ENCODE peak calls at places on chromosomes 11 and 22, in five cellular contexts. W is aorta, A is colonic mucosa, N is endodermal cell, O is tibial nerve. R is an unnamed sample.

GRCh38 chr11:78940500-78941225 is 366.0 kb upstream of the NARS2 start:
- DNase-seq in O (no peak), A (no peak), N (peak), W (no peak), R (no peak)

GRCh38 chr11:104198576-104198975 is 34.6 kb upstream of the PDGFD start:
- DNase-seq in W (no peak), N (no peak), A (no peak), O (no peak), R (no peak)

GRCh38 chr11:121341609-121342008 is 49.0 kb downstream of the SC5D start:
- DNase-seq in N (no peak), W (no peak), A (peak), O (no peak), R (no peak)

GRCh38 chr11:129451524-129451923 is 75.9 kb downstream of the BARX2 start:
- DNase-seq in N (no peak), A (no peak), W (no peak), O (no peak), R (no peak)

GRCh38 chr22:31790240-31790639 is 36.4 kb downstream of the DEPDC5 start:
- DNase-seq in W (no peak), N (no peak), O (no peak), A (no peak), R (no peak)

GRCh38 chr11:69516526-69516925 is 35.1 kb downstream of the LINC01488 start:
- DNase-seq in O (no peak), A (no peak), N (no peak), W (peak), R (peak)

GRCh38 chr22:29073618-29074275 is 912 bp downstream of the KREMEN1 start:
- DNase-seq in O (no peak), W (peak), N (peak), A (peak), R (peak)

GRCh38 chr22:46049726-46050450 is 72.9 kb upstream of the WNT7B start:
- DNase-seq in N (peak), W (peak), A (no peak), O (peak), R (peak)

GRCh38 chr22:23149743-23150238 is 4.5 kb downstream of the RAB36 start:
- DNase-seq in A (no peak), W (no peak), O (no peak), N (peak), R (peak)

GRCh38 chr11:104442320-104442719 is 278.4 kb upstream of the PDGFD start:
- DNase-seq in O (no peak), W (no peak), A (no peak), N (no peak), R (no peak)

GRCh38 chr22:27438271-27438980 is 363.1 kb downstream of the MN1 start:
- DNase-seq in A (peak), O (peak), N (peak), W (no peak), R (peak)

GRCh38 chr22:19717691-19718254 is 3.5 kb downstream of the SEPTIN5 start:
- DNase-seq in O (peak), A (peak), W (peak), N (peak), R (peak)

GRCh38 chr22:48367731-48368130 is 1459.9 kb downstream of the BRD1 start:
- DNase-seq in A (no peak), W (no peak), O (no peak), N (no peak), R (no peak)

GRCh38 chr11:110186867-110187266 is 93.7 kb downstream of the ZC3H12C start:
- DNase-seq in A (no peak), W (no peak), N (no peak), O (no peak), R (no peak)

GRCh38 chr11:117828641-117829368 is 4.3 kb upstream of the FXYD2 start:
- DNase-seq in A (peak), O (no peak), W (peak), N (peak), R (peak)

GRCh38 chr11:128400382-128401203 is 186.8 kb downstream of the ETS1 start:
- DNase-seq in W (no peak), A (no peak), O (no peak), N (no peak), R (no peak)

GRCh38 chr11:35491231-35491871 is 34.1 kb downstream of the PAMR1 start:
- DNase-seq in N (no peak), A (no peak), W (no peak), O (no peak), R (no peak)

GRCh38 chr11:81986556-81987161 is 747.0 kb downstream of the FAM181B start:
- DNase-seq in N (no peak), W (no peak), O (no peak), A (no peak), R (peak)

GRCh38 chr11:134224710-134225662 is 515 bp downstream of the VPS26B start:
- DNase-seq in A (peak), W (peak), N (peak), O (peak), R (peak)

GRCh38 chr11:41457216-41458014 is 2.0 kb downstream of the LRRC4C start:
- DNase-seq in N (no peak), A (no peak), O (no peak), W (no peak), R (no peak)

GRCh38 chr11:61526956-61527731 is 18.6 kb downstream of the LRRC10B start:
- DNase-seq in N (no peak), O (no peak), W (no peak), A (no peak), R (no peak)

GRCh38 chr22:29793396-29793795 is 26.2 kb downstream of the UQCR10 start:
- DNase-seq in N (no peak), W (no peak), O (no peak), A (no peak), R (no peak)

GRCh38 chr11:108218455-108218854 is 4.0 kb downstream of the NPAT start:
- DNase-seq in O (no peak), N (no peak), W (no peak), A (no peak), R (no peak)

GRCh38 chr22:16957781-16958180 is 50.2 kb downstream of the GAB4 start:
- DNase-seq in W (no peak), A (no peak), O (no peak), N (no peak), R (no peak)

GRCh38 chr22:28015056-28015445 is 96.0 kb upstream of the PITPNB start:
- DNase-seq in O (no peak), W (peak), N (no peak), A (no peak), R (no peak)

GRCh38 chr11:34266090-34266912 is 91.5 kb downstream of the ABTB2 start:
- DNase-seq in O (peak), W (no peak), A (no peak), N (no peak), R (peak)

GRCh38 chr11:5369793-5370192 is 13.8 kb upstream of the OR51M1 start:
- DNase-seq in A (no peak), N (no peak), W (no peak), O (no peak), R (no peak)

GRCh38 chr11:68010058-68011041 is at the start of gene ALDH3B1:
- DNase-seq in A (peak), N (peak), O (peak), W (peak), R (peak)

GRCh38 chr11:41978951-41979350 is 519.5 kb upstream of the LRRC4C start:
- DNase-seq in N (no peak), A (no peak), O (no peak), W (no peak), R (no peak)

GRCh38 chr11:32569313-32569881 is 14.2 kb upstream of the EIF3M start:
- DNase-seq in N (no peak), O (no peak), A (no peak), W (no peak), R (no peak)

GRCh38 chr11:69950120-69950519 is 128.0 kb upstream of the ANO1 start:
- DNase-seq in N (peak), A (peak), O (no peak), W (peak), R (no peak)

GRCh38 chr11:66847461-66848232 is 4.4 kb downstream of the RCE1 start:
- DNase-seq in O (no peak), N (peak), W (peak), A (no peak), R (no peak)

GRCh38 chr22:32446321-32446720 is 17.9 kb downstream of the BPIFC start:
- DNase-seq in O (no peak), N (no peak), A (no peak), W (no peak), R (no peak)

GRCh38 chr11:60657880-60658279 is 41.5 kb upstream of the MS4A8 start:
- DNase-seq in N (no peak), A (peak), O (no peak), W (no peak), R (no peak)

GRCh38 chr11:66369073-66369894 is 2.3 kb downstream of the SLC29A2 start:
- DNase-seq in O (no peak), N (no peak), W (no peak), A (no peak), R (no peak)

GRCh38 chr11:88206746-88207145 is 31.5 kb upstream of the RAB38 start:
- DNase-seq in N (no peak), W (no peak), O (no peak), A (no peak), R (no peak)

DNA sequence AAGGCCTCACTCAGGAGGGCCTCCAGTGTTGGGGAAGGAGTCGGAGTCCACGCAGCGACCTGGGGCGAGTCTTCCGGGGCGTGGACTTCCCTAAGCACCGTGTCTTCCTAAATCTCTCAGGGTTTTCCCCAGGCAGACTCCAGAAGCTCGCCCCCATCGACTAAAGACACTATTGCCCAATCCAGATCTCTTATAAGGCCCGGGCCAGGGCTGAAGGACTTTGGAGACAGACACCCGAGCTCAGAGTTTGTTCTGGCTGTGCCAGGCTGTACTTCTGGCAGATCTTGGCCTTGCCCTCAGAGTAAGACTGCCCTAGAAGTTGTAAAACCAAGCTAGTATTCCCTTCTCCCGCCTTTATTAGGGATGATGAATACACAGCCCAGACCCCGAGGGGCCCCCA is 191.4 kb downstream of the BUD13 start:
- DNase-seq in O (no peak), W (no peak), A (no peak), N (peak), R (no peak)
- H3K27ac ChIP-seq in O (no peak), W (no peak), A (no peak), N (no peak), R (no peak)

GRCh38 chr11:94132152-94132558 is 3.5 kb downstream of the PANX1 start:
- DNase-seq in N (peak), A (no peak), W (peak), O (no peak), R (peak)
- H3K27ac ChIP-seq in N (no peak), A (peak), W (peak), O (no peak), R (peak)

DNA sequence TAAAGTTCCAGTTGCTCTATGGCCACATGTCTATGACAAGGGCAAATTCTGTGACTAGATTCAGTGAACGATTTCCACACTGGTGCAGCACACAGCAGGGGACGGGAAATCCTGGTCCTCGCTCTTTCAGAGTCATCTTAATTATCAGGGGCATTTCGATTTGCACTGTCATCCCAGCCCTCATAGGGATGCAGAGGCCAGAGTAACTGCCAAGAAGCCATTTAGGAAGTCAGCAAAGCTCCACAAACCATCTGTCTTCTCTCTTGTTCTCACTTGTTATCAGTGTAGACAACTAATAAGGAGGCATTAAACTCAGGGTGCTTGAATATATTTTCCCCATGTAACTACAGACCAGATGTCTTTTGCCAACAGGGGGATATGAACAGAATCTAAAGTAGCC is 151.7 kb downstream of the STK33 start:
- DNase-seq in O (no peak), W (no peak), N (peak), A (no peak), R (no peak)
- H3K27ac ChIP-seq in O (no peak), W (no peak), N (peak), A (no peak), R (no peak)

GRCh38 chr11:8584511-8584910 is 9.5 kb downstream of the STK33 start:
- DNase-seq in O (no peak), A (no peak), N (peak), W (no peak), R (no peak)
- H3K27ac ChIP-seq in O (no peak), A (no peak), N (no peak), W (no peak), R (peak)

DNA sequence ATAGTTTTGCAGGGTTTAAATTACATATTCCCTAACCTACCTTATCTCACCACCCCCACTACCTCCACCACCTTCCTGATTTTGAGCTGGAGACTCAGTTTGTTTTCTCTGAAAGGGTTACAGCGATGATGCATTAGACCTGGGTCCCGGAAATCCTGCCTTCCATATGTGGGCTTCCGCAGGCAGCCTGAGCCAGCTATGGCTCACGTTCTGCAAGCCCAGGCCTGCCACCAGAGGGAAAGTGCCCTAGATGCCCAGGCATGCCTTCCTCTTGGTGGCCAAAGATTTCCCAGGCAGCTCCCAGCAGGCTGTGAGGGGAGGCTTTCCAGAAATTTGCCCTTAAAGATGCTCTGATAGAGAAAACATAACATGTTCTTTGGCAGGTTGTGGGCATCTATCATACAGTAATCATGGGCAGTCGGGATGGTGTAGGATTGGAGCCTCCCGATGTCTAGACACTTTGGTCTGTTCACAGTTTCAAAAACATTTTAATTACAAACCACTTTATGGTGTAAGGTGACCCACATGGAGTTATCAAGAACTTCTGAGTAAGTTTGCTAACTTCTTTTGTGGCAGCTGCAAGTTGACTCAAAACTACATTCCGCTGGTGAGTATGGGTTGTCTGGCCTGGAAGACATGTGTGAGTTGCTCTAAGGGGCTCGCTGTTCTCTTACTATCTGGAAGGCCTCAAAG is 79.3 kb downstream of the MICAL2 start:
- DNase-seq in O (no peak), W (peak), A (no peak), N (no peak), R (no peak)
- H3K27ac ChIP-seq in O (no peak), W (peak), A (no peak), N (no peak), R (no peak)

GRCh38 chr11:94732617-94733292 is 35.4 kb upstream of the AMOTL1 start:
- DNase-seq in W (no peak), A (no peak), O (no peak), N (no peak), R (peak)
- H3K27ac ChIP-seq in W (no peak), A (no peak), O (no peak), N (no peak), R (peak)

GRCh38 chr11:114762437-114762836 is 84.1 kb downstream of the NXPE2 start:
- DNase-seq in A (peak), N (peak), W (peak), O (peak), R (peak)
- H3K27ac ChIP-seq in A (no peak), N (no peak), W (no peak), O (no peak), R (no peak)

GRCh38 chr11:86996953-86997570 is 40.7 kb upstream of the TMEM135 start:
- DNase-seq in N (peak), W (no peak), A (no peak), O (no peak), R (no peak)
- H3K27ac ChIP-seq in N (peak), W (no peak), A (no peak), O (no peak), R (no peak)

GRCh38 chr22:50178471-50178864 is 7.2 kb upstream of the TRABD start:
- DNase-seq in W (peak), A (no peak), O (no peak), N (no peak), R (peak)

GRCh38 chr22:50179937-50180726 is 5.6 kb upstream of the TRABD start:
- DNase-seq in N (no peak), A (no peak), O (no peak), W (no peak), R (no peak)

GRCh38 chr22:50180727-50181521 is 4.8 kb upstream of the TRABD start:
- DNase-seq in N (no peak), W (peak), A (no peak), O (no peak), R (no peak)

GRCh38 chr22:50177537-50178470 is 7.3 kb downstream of the PANX2 start:
- DNase-seq in W (no peak), O (no peak), N (no peak), A (no peak), R (peak)

GRCh38 chr22:50178871-50179869 is 6.5 kb upstream of the TRABD start:
- DNase-seq in O (no peak), A (no peak), N (no peak), W (peak), R (no peak)
- H3K27ac ChIP-seq in O (no peak), A (no peak), N (no peak), W (no peak), R (no peak)